ENCODE peak calls at places on chromosomes 1 and 21, in seven cellular contexts. K, L, X, V, E, Q and C are unnamed samples. For H3K27me3, the result is how much of the 10 kb centered on the place peaks cover.

GRCh38 chr21:14382835-14383595 is at the start of gene HSPA13:
- DNase-seq in V (peak), K (peak), X (peak), Q (peak), E (peak), L (peak), C (peak)

GRCh38 chr1:19909392-19909791 is 14.0 kb downstream of the PLA2G2E start:
- DNase-seq in X (no peak), K (no peak), V (no peak), L (no peak), Q (no peak), E (no peak), C (peak)

GRCh38 chr21:35256468-35256988 is 207.4 kb upstream of the RUNX1 start:
- DNase-seq in L (peak), E (peak), K (peak), Q (no peak), X (peak), V (peak), C (peak)

GRCh38 chr1:19361231-19362147 is 49.4 kb downstream of the SLC66A1 start:
- DNase-seq in X (peak), Q (no peak), K (no peak), V (peak), E (no peak), L (peak), C (no peak)

GRCh38 chr1:157194739-157195520 is 56.7 kb upstream of the ETV3 start:
- DNase-seq in Q (no peak), E (no peak), L (no peak), K (no peak), V (no peak), X (no peak), C (no peak)

GRCh38 chr1:229300099-229300757 is 29.3 kb downstream of the RAB4A start:
- DNase-seq in E (no peak), V (no peak), K (no peak), Q (no peak), X (no peak), L (peak), C (no peak)

GRCh38 chr21:46605759-46606426 is 1.0 kb upstream of the S100B start:
- DNase-seq in X (no peak), K (no peak), V (no peak), L (no peak), Q (peak), E (no peak), C (no peak)

GRCh38 chr1:232974971-232975370 is 24.6 kb downstream of the NTPCR start:
- DNase-seq in V (peak), L (no peak), Q (no peak), X (peak), E (no peak), K (no peak), C (no peak)

GRCh38 chr1:13450204-13450603 is 40.0 kb downstream of the PRAMEF20 start:
- DNase-seq in X (no peak), V (no peak), L (peak), E (no peak), K (no peak), Q (no peak), C (no peak)

GRCh38 chr1:202569393-202570322 is 140.6 kb downstream of the SYT2 start:
- DNase-seq in E (no peak), X (no peak), Q (no peak), K (no peak), V (no peak), L (no peak), C (no peak)

GRCh38 chr1:6170116-6170741 is 9.9 kb downstream of the CHD5 start:
- DNase-seq in X (no peak), K (no peak), V (no peak), E (no peak), Q (no peak), L (no peak), C (no peak)

GRCh38 chr1:6172549-6172948 is 7.6 kb downstream of the CHD5 start:
- DNase-seq in K (no peak), V (no peak), E (no peak), X (no peak), L (peak), Q (peak), C (no peak)

GRCh38 chr1:6168947-6169586 is 11.1 kb downstream of the CHD5 start:
- DNase-seq in K (no peak), E (no peak), X (no peak), Q (no peak), L (no peak), V (no peak), C (no peak)

GRCh38 chr1:6170742-6171201 is 9.3 kb downstream of the CHD5 start:
- DNase-seq in L (no peak), X (no peak), Q (no peak), E (peak), V (no peak), K (no peak), C (no peak)

GRCh38 chr1:6171546-6172124 is 8.5 kb downstream of the CHD5 start:
- DNase-seq in K (no peak), L (peak), Q (no peak), E (no peak), X (no peak), V (no peak), C (no peak)
- H3K27me3 ChIP-seq in K (under half), L (under half), Q (under half), E (under half), X (under half), V (under half), C (under half)

GRCh38 chr1:22660716-22661241 is 7.7 kb downstream of the C1QB start:
- DNase-seq in E (no peak), Q (no peak), K (no peak), X (no peak), L (no peak), V (no peak), C (no peak)

GRCh38 chr1:22662318-22662717 is 9.3 kb downstream of the C1QB start:
- DNase-seq in X (no peak), K (no peak), V (peak), Q (no peak), L (peak), E (no peak), C (no peak)

GRCh38 chr1:22665752-22666151 is 12.7 kb downstream of the C1QB start:
- DNase-seq in Q (no peak), E (no peak), K (no peak), L (peak), X (peak), V (peak), C (peak)

GRCh38 chr1:22661880-22662279 is 8.8 kb downstream of the C1QB start:
- DNase-seq in L (no peak), K (no peak), Q (no peak), V (no peak), E (no peak), X (no peak), C (no peak)

GRCh38 chr1:22662986-22663408 is 10.0 kb downstream of the C1QB start:
- DNase-seq in X (no peak), K (no peak), V (no peak), L (no peak), E (no peak), Q (no peak), C (no peak)
- H3K27me3 ChIP-seq in X (under half), K (under half), V (under half), L (under half), E (under half), Q (under half), C (under half)

DNA sequence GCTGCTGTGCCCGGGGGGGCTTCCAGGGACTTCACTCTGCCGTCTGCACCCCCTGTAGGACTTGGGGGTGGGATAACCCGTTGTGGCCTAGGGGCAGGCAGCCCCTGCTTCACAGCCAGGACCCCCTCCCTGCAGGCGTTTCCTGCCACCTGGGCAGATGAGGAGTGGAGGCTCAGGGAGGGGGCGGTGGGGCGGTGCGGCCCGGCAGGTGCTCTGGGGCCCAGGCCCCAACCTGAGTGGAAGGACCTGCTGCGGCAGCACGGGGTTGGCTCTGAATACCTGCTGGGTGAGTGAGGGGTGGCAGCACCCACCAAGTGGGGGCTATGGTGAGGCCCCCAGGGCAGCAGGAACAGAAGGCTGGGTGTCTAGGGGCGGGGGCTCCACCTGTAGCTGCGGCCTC is 78.6 kb upstream of the TTC34 start:
- DNase-seq in Q (no peak), E (no peak), K (no peak), L (no peak), V (no peak), X (no peak), C (no peak)
- H3K27me3 ChIP-seq in Q (under half), E (under half), K (under half), L (half or more), V (under half), X (under half), C (under half)

DNA sequence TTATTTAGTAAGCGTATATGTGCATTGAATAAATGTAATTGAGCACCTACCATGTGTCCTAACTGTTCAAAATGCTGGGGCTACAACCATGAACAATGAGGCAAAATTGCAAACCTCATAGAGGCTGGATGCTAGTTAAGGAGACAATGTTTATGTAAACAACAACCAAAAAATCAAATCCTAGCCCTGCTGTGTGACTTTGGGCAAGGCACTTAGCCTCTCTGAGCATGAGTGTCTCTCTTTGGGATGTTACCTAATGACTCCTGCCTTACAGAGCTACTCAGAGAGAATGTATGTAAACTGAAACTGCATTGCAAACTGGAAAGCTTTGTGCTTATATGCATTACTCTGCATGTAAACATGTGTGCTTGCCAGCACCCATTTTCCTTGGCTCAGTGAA is 276.5 kb downstream of the FOXD2 start:
- DNase-seq in K (no peak), X (no peak), E (no peak), V (no peak), Q (no peak), L (no peak), C (no peak)
- H3K27me3 ChIP-seq in K (under half), X (half or more), E (half or more), V (half or more), Q (under half), L (half or more), C (under half)

GRCh38 chr1:109924316-109924715 is 13.7 kb downstream of the CSF1 start:
- DNase-seq in Q (no peak), L (no peak), X (no peak), K (peak), V (no peak), E (peak), C (no peak)

GRCh38 chr1:109927356-109927755 is 16.7 kb downstream of the CSF1 start:
- DNase-seq in L (no peak), E (no peak), K (no peak), Q (no peak), V (no peak), X (no peak), C (no peak)

GRCh38 chr1:109926662-109927300 is 16.1 kb downstream of the CSF1 start:
- DNase-seq in X (peak), E (no peak), K (no peak), L (peak), Q (no peak), V (peak), C (peak)

GRCh38 chr1:109923946-109924275 is 13.3 kb downstream of the CSF1 start:
- DNase-seq in X (no peak), Q (no peak), V (no peak), L (no peak), E (no peak), K (peak), C (no peak)

GRCh38 chr1:109925159-109925990 is 14.7 kb downstream of the CSF1 start:
- DNase-seq in K (peak), E (no peak), V (no peak), Q (no peak), L (no peak), X (no peak), C (no peak)
- H3K27me3 ChIP-seq in K (under half), E (under half), V (under half), Q (under half), L (under half), X (under half), C (under half)

GRCh38 chr1:28656335-28656734 is 7.9 kb downstream of the RNU11 start:
- DNase-seq in X (no peak), L (no peak), K (no peak), Q (no peak), V (no peak), E (no peak), C (no peak)
- H3K27me3 ChIP-seq in X (under half), L (under half), K (under half), Q (under half), V (under half), E (under half), C (under half)

DNA sequence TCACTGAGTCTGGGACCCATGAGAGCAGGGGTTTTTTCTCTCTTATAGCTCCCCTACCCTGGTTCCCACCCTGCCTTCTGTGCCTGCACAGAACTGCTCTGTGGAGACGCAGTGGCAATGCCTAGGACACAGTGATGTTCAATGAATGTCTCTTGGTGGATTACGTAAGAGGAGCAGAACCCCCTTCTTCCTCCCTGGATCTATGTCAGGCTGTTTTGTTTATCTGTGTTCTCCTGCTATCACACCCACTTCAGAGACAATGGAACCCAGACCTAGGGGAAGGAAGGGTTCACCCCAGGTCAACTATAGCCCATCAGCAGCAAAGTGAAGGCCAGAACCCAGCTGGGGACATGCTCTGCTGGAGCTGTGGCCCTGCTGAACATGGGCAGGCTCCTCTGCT is 2.0 kb downstream of the HPCAL4 start:
- DNase-seq in K (no peak), X (no peak), E (no peak), Q (no peak), L (no peak), V (no peak), C (no peak)
- H3K27me3 ChIP-seq in K (under half), X (half or more), E (under half), Q (under half), L (under half), V (half or more), C (half or more)